ENCODE peak calls at places on chromosomes 11 and 22, in nine cellular contexts. O, K, N, Z, G, E, C, Q and V are unnamed samples.

GRCh38 chr22:38570841-38571364 is 920 bp upstream of the DMC1 start:
- DNase-seq in E (peak; percentile 33), Q (peak; percentile 22), G (peak; percentile 9), O (no peak), C (no peak), Z (peak; percentile 21), K (peak; percentile 49), N (peak; percentile 62), V (no peak)

GRCh38 chr11:65488273-65489058 is 10.4 kb upstream of the MALAT1 start:
- DNase-seq in N (no peak), G (no peak), O (no peak), Z (peak; percentile 78), K (peak; percentile 38), E (no peak), C (no peak), Q (no peak), V (no peak)

GRCh38 chr22:49450521-49450920 is 377.2 kb downstream of the BRD1 start:
- DNase-seq in C (no peak), Q (no peak), K (no peak), E (no peak), O (no peak), N (no peak), G (no peak), Z (no peak), V (no peak)

GRCh38 chr11:18791175-18792065 is at the start of gene PTPN5:
- DNase-seq in O (no peak), E (no peak), K (no peak), Q (no peak), G (no peak), Z (no peak), N (peak; percentile 48), C (no peak), V (no peak)

GRCh38 chr11:73326929-73327811 is 19.1 kb downstream of the ARHGEF17 start:
- DNase-seq in E (no peak), Q (no peak), Z (peak; percentile 42), G (no peak), O (no peak), N (no peak), K (peak; percentile 37), C (no peak), V (no peak)

GRCh38 chr11:34585870-34586654 is 34.8 kb upstream of the EHF start:
- DNase-seq in O (no peak), K (no peak), G (no peak), Z (peak; percentile 80), C (peak; percentile 77), E (peak; percentile 8), N (peak; percentile 72), Q (no peak), V (no peak)

GRCh38 chr11:128552783-128553661 is 34.3 kb downstream of the ETS1 start:
- DNase-seq in Z (peak; percentile 21), K (no peak), N (no peak), E (no peak), O (no peak), Q (no peak), G (no peak), C (no peak), V (no peak)

GRCh38 chr11:68031136-68031459 is 617 bp downstream of the NDUFS8 start:
- DNase-seq in C (no peak), G (no peak), N (no peak), Q (no peak), O (no peak), Z (no peak), K (no peak), E (no peak), V (no peak)

GRCh38 chr11:76615950-76616349 is 54.6 kb downstream of the LRRC32 start:
- DNase-seq in G (no peak), C (no peak), O (no peak), E (peak; percentile 50), Q (peak; percentile 31), N (no peak), Z (peak; percentile 40), K (peak; percentile 44), V (no peak)

GRCh38 chr11:46457659-46458058 is 66.1 kb upstream of the CHRM4 start:
- DNase-seq in E (no peak), G (no peak), C (no peak), Q (no peak), N (no peak), K (no peak), O (no peak), Z (no peak), V (no peak)

GRCh38 chr11:19886498-19886897 is 173.9 kb downstream of the NAV2 start:
- DNase-seq in K (no peak), C (no peak), E (no peak), Z (no peak), G (no peak), O (no peak), N (no peak), Q (no peak), V (no peak)

GRCh38 chr11:20355221-20356219 is 8.0 kb upstream of the HTATIP2 start:
- DNase-seq in E (no peak), Z (peak; percentile 58), Q (peak; percentile 31), G (peak; percentile 19), N (peak; percentile 44), K (peak; percentile 62), O (no peak), C (peak; percentile 27), V (no peak)

GRCh38 chr22:42285604-42286003 is 15.2 kb upstream of the TCF20 start:
- DNase-seq in N (no peak), G (no peak), E (no peak), O (no peak), C (no peak), K (no peak), Z (no peak), Q (no peak), V (no peak)

GRCh38 chr11:1919428-1920127 is at the start of gene TNNT3:
- DNase-seq in Q (no peak), G (no peak), E (no peak), C (no peak), Z (no peak), O (no peak), N (no peak), K (no peak), V (no peak)

GRCh38 chr11:62923634-62924411 is 2.7 kb upstream of the CHRM1 start:
- DNase-seq in G (no peak), C (no peak), O (no peak), Q (no peak), Z (no peak), E (no peak), K (peak; percentile 25), N (peak; percentile 52), V (no peak)

GRCh38 chr11:71158936-71159335 is 93.4 kb downstream of the SHANK2 start:
- DNase-seq in Q (no peak), E (no peak), N (no peak), K (no peak), C (no peak), O (no peak), Z (no peak), G (no peak), V (no peak)

GRCh38 chr11:24496371-24496727 is 504 bp upstream of the LUZP2 start:
- DNase-seq in K (no peak), Q (no peak), Z (peak; percentile 22), N (no peak), E (no peak), C (no peak), O (no peak), G (no peak), V (no peak)

GRCh38 chr22:46914916-46915894 is 152.8 kb downstream of the TBC1D22A start:
- DNase-seq in Q (no peak), G (no peak), E (no peak), C (no peak), N (no peak), K (no peak), Z (no peak), O (no peak), V (no peak)

GRCh38 chr22:46377566-46378498 is 42.3 kb downstream of the TRMU start:
- DNase-seq in Q (no peak), E (no peak), N (peak; percentile 88), K (peak; percentile 94), Z (no peak), C (no peak), G (no peak), O (no peak), V (no peak)

GRCh38 chr11:64499261-64500004 is 91.6 kb upstream of the SLC22A12 start:
- DNase-seq in N (no peak), Z (no peak), G (no peak), E (no peak), K (no peak), C (no peak), O (no peak), Q (no peak), V (no peak)

GRCh38 chr22:45962756-45963155 is 14.2 kb downstream of the WNT7B start:
- DNase-seq in G (no peak), K (no peak), O (no peak), N (no peak), C (no peak), Z (no peak), E (no peak), Q (no peak), V (no peak)